ENCODE peak calls at places on chromosomes 5 and 9, in six cellular contexts. N is lung, G is bronchial epithelial cell, K is cardiac muscle cell, E is adipocyte, M is AG04450. Y is an unnamed sample.

GRCh38 chr9:101437806-101438232 is 2.2 kb upstream of the ALDOB start:
- DNase-seq in N (no peak), G (no peak), K (no peak), E (no peak), M (no peak), Y (no peak)

GRCh38 chr5:59479084-59479483 is 414.4 kb downstream of the PDE4D start:
- DNase-seq in N (no peak), G (no peak), K (no peak), E (no peak), M (no peak), Y (no peak)

GRCh38 chr5:126055348-126055729 is 367.9 kb upstream of the GRAMD2B start:
- DNase-seq in N (no peak), G (no peak), K (no peak), E (no peak), M (no peak), Y (no peak)

GRCh38 chr9:77731930-77732329 is 83.8 kb upstream of the GNA14 start:
- DNase-seq in N (no peak), G (no peak), K (no peak), E (no peak), M (no peak), Y (no peak)

GRCh38 chr5:113789769-113790168 is 276.3 kb downstream of the YTHDC2 start:
- DNase-seq in N (no peak), G (no peak), K (no peak), E (no peak), M (no peak), Y (no peak)

GRCh38 chr9:88179080-88179521 is 40.8 kb upstream of the SPATA31C2 start:
- DNase-seq in N (no peak), G (no peak), K (no peak), E (no peak), M (no peak), Y (no peak)

GRCh38 chr5:55599148-55600050 is 64.6 kb upstream of the PLPP1 start:
- DNase-seq in N (no peak), G (no peak), K (no peak), E (no peak), M (no peak), Y (no peak)

GRCh38 chr9:130936285-130937117 is 2.5 kb downstream of the FIBCD1 start:
- DNase-seq in N (no peak), G (peak; percentile 31), K (peak; percentile 87), E (peak; percentile 66), M (no peak), Y (no peak)

GRCh38 chr5:94715843-94716242 is 97.4 kb downstream of the SLF1 start:
- DNase-seq in N (no peak), G (no peak), K (no peak), E (no peak), M (no peak), Y (no peak)

GRCh38 chr9:95316794-95317118 is 753 bp downstream of the FANCC start:
- DNase-seq in N (peak; percentile 76), G (peak; percentile 42), K (peak; percentile 74), E (peak; percentile 81), M (no peak), Y (peak; percentile 27)

GRCh38 chr9:121107881-121108280 is 33.1 kb downstream of the CNTRL start:
- DNase-seq in N (no peak), G (no peak), K (peak; percentile 21), E (no peak), M (no peak), Y (no peak)

GRCh38 chr9:136363606-136364368 is at the start of gene DNLZ:
- DNase-seq in N (peak; percentile 83), G (peak; percentile 47), K (peak; percentile 91), E (peak; percentile 94), M (peak; percentile 60), Y (peak; percentile 86)

GRCh38 chr9:75454043-75454442 is 365.7 kb downstream of the OSTF1 start:
- DNase-seq in N (no peak), G (no peak), K (no peak), E (no peak), M (no peak), Y (no peak)

GRCh38 chr5:93791520-93791972 is 50.1 kb upstream of the POU5F2 start:
- DNase-seq in N (no peak), G (no peak), K (peak; percentile 16), E (no peak), M (no peak), Y (no peak)

GRCh38 chr5:90421136-90421535 is 11.6 kb upstream of the CETN3 start:
- DNase-seq in N (no peak), G (peak; percentile 23), K (peak; percentile 20), E (no peak), M (no peak), Y (no peak)

GRCh38 chr5:134001938-134002731 is 2.6 kb downstream of the VDAC1 start:
- DNase-seq in N (no peak), G (no peak), K (no peak), E (no peak), M (no peak), Y (no peak)
- H3K4me3 ChIP-seq in N (no peak overlapping the region), G (no peak overlapping the region), K (no peak overlapping the region), E (peak overlapping the region; percentile 88), M (no peak overlapping the region), Y (no peak overlapping the region)

DNA sequence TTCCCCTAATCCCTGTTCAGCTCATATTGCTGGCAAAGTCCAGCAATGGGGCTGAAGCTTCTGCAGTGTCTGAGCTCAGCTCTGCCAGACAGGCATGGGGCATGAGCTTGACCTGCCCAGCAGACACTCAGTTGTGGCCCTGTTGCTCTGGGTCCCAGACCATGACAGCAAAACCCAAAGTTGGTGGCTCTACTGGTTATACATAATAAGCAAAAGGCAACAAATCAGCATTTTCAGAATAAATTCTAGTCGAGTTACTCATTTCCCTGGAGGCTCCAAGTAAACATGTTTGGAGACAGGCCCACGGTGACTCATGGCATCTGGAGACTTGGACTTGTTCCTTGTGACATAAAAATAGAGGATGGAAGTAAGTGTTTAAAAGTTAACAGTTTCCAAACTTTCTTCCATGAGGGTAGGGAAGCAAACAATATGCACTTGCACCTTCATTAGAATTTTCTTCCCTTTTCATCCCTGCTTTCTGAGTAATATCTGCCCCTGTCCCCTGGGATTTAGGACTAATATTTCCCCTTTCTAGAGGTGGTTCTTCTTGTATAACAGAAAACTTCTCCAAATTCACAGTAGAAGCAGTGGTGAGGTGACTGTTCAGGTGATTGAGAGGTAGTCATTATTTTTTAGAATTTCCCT is 60.1 kb upstream of the SLC2A8 start:
- DNase-seq in N (peak; percentile 59), G (peak; percentile 91), K (peak; percentile 95), E (peak; percentile 97), M (peak; percentile 81), Y (no peak)
- H3K4me3 ChIP-seq in N (no peak overlapping the region), G (no peak overlapping the region), K (no peak overlapping the region), E (peak overlapping the region; percentile 30), M (no peak overlapping the region), Y (no peak overlapping the region)

GRCh38 chr5:179617930-179618329 is 5.5 kb downstream of the HNRNPH1 start:
- DNase-seq in N (no peak), G (no peak), K (no peak), E (no peak), M (no peak), Y (no peak)
- H3K4me3 ChIP-seq in N (no peak overlapping the region), G (no peak overlapping the region), K (no peak overlapping the region), E (peak overlapping the region; percentile 4), M (no peak overlapping the region), Y (no peak overlapping the region)

DNA sequence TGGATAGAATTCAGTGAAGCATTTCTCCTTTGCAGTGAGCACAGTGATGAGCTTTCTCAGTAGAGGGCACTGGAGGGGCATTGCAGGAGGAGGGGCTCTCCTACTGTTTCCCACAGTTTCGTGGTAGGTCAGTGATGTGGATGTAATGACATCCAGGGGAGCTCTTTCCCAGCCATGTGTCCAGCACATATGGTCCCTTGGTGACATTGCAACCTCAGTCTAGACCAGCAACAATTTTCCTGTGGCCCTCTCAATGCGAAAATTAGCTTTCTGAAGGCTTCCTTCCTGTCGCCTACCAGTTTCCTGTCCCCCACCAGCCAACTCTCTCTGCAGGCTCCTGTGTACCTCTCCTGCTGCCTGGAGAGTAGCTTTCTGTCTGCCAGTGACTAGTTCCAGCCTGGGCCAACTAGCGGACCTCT is 6.9 kb upstream of the PDCL start:
- DNase-seq in N (no peak), G (no peak), K (no peak), E (no peak), M (no peak), Y (no peak)
- H3K4me3 ChIP-seq in N (no peak overlapping the region), G (no peak overlapping the region), K (no peak overlapping the region), E (no peak overlapping the region), M (no peak overlapping the region), Y (no peak overlapping the region)

GRCh38 chr5:79021753-79022152 is 36.6 kb upstream of the ARSB start:
- DNase-seq in N (no peak), G (no peak), K (no peak), E (no peak), M (no peak), Y (no peak)

GRCh38 chr5:79023947-79024346 is 38.8 kb upstream of the ARSB start:
- DNase-seq in N (no peak), G (no peak), K (no peak), E (no peak), M (no peak), Y (no peak)

GRCh38 chr5:79025054-79025465 is 40.0 kb upstream of the ARSB start:
- DNase-seq in N (peak; percentile 39), G (peak; percentile 38), K (peak; percentile 83), E (peak; percentile 88), M (peak; percentile 57), Y (peak; percentile 53)

GRCh38 chr5:79023323-79023722 is 38.2 kb upstream of the ARSB start:
- DNase-seq in N (no peak), G (no peak), K (no peak), E (no peak), M (no peak), Y (no peak)

DNA sequence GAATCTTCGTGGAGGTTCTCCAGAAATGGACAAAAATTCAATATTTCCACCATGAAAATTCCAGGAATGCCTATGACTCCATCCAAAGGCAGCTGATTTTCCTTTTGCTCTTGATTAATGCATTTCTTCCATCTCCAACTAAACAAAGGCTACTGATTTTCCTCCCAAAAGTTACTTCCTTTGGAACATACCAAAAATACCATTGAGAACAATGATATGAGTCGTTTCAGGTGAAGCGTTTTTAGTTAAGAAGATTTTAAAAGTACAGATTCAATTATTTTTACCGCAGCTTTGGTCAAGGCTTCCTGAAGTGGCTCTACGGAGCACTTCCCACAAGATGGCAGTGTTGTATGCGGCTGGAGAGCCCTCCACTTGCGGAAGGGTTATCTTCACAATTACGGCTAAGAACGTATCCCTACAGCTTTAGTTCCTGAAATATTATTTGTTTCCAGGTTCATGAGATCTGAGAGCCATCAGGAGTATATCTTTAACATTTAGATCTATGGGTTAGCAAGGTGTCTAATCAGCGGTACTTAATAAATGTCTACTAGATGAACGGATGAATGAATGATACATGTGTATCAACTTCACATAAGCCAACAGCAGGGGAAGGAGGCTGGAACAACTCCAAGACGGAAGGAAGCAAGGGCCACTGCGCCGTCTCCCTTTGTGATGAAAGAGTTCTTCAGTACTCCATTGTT is 35.9 kb upstream of the ARSB start:
- DNase-seq in N (peak; percentile 50), G (peak; percentile 67), K (peak; percentile 83), E (peak; percentile 83), M (peak; percentile 43), Y (peak; percentile 5)
- H3K4me3 ChIP-seq in N (no peak overlapping the region), G (no peak overlapping the region), K (no peak overlapping the region), E (peak overlapping the region; percentile 61), M (peak overlapping the region; percentile 15), Y (no peak overlapping the region)

Y was measured in CD8-positive, alpha-beta memory T cell.